ENCODE peak calls at places on chromosome 13, in four cellular contexts. One of them, this sample, is unnamed.

GRCh38 chr13:95301947-95302386 is 716 bp upstream of the ABCC4 start:
- DNase-seq in NCI-H526 treated with DMSO at 0.1 percent for 48 hours: peak
- DNase-seq in endothelial cell of umbilical vein: no peak
- DNase-seq in HTR-8/SVneo: no peak
- DNase-seq in this sample: no peak

GRCh38 chr13:109246001-109246400 is 540.4 kb downstream of the IRS2 start:
- DNase-seq in NCI-H526 treated with DMSO at 0.1 percent for 48 hours: no peak
- DNase-seq in endothelial cell of umbilical vein: no peak
- DNase-seq in HTR-8/SVneo: no peak
- DNase-seq in this sample: no peak

GRCh38 chr13:49112782-49113525 is 107.2 kb upstream of the MLNR start:
- DNase-seq in NCI-H526 treated with DMSO at 0.1 percent for 48 hours: no peak
- DNase-seq in endothelial cell of umbilical vein: no peak
- DNase-seq in HTR-8/SVneo: no peak
- DNase-seq in this sample: no peak

GRCh38 chr13:31894931-31895330 is 136.6 kb upstream of the FRY start:
- DNase-seq in NCI-H526 treated with DMSO at 0.1 percent for 48 hours: no peak
- DNase-seq in endothelial cell of umbilical vein: no peak
- DNase-seq in HTR-8/SVneo: no peak
- DNase-seq in this sample: no peak

GRCh38 chr13:28320209-28320608 is 174.7 kb downstream of the FLT1 start:
- DNase-seq in NCI-H526 treated with DMSO at 0.1 percent for 48 hours: no peak
- DNase-seq in endothelial cell of umbilical vein: no peak
- DNase-seq in HTR-8/SVneo: no peak
- DNase-seq in this sample: no peak

GRCh38 chr13:107069107-107069776 is 501.3 kb upstream of the ARGLU1 start:
- DNase-seq in NCI-H526 treated with DMSO at 0.1 percent for 48 hours: no peak
- DNase-seq in endothelial cell of umbilical vein: no peak
- DNase-seq in HTR-8/SVneo: no peak
- DNase-seq in this sample: no peak

GRCh38 chr13:94708971-94709614 is 3.3 kb downstream of the SOX21 start:
- DNase-seq in NCI-H526 treated with DMSO at 0.1 percent for 48 hours: peak
- DNase-seq in endothelial cell of umbilical vein: no peak
- DNase-seq in HTR-8/SVneo: no peak
- DNase-seq in this sample: no peak

GRCh38 chr13:54573186-54573585 is 1544.6 kb downstream of the OLFM4 start:
- DNase-seq in NCI-H526 treated with DMSO at 0.1 percent for 48 hours: no peak
- DNase-seq in endothelial cell of umbilical vein: no peak
- DNase-seq in HTR-8/SVneo: no peak
- DNase-seq in this sample: no peak

GRCh38 chr13:26480246-26480855 is 77.1 kb upstream of the WASF3 start:
- DNase-seq in NCI-H526 treated with DMSO at 0.1 percent for 48 hours: no peak
- DNase-seq in endothelial cell of umbilical vein: no peak
- DNase-seq in HTR-8/SVneo: no peak
- DNase-seq in this sample: no peak

GRCh38 chr13:41648314-41648935 is 191.1 kb downstream of the RGCC start:
- DNase-seq in NCI-H526 treated with DMSO at 0.1 percent for 48 hours: peak
- DNase-seq in endothelial cell of umbilical vein: peak
- DNase-seq in HTR-8/SVneo: peak
- DNase-seq in this sample: peak